ENCODE peak calls at places on chromosomes 13 and 19, in five cellular contexts. One of them, this sample, is unnamed.

GRCh38 chr13:37453246-37453645 is 145.3 kb downstream of the POSTN start:
- DNase-seq in breast epithelium: no peak
- DNase-seq in endothelial cell of umbilical vein: no peak
- DNase-seq in upper lobe of left lung: no peak
- DNase-seq in stomach: no peak
- DNase-seq in this sample: no peak

GRCh38 chr13:97695684-97696083 is 257.8 kb upstream of the IPO5 start:
- DNase-seq in breast epithelium: no peak
- DNase-seq in endothelial cell of umbilical vein: no peak
- DNase-seq in upper lobe of left lung: no peak
- DNase-seq in stomach: no peak
- DNase-seq in this sample: no peak

GRCh38 chr13:48891586-48891985 is 84.1 kb upstream of the FNDC3A start:
- DNase-seq in breast epithelium: no peak
- DNase-seq in endothelial cell of umbilical vein: peak
- DNase-seq in upper lobe of left lung: no peak
- DNase-seq in stomach: no peak
- DNase-seq in this sample: no peak

GRCh38 chr13:106104281-106104901 is 431.1 kb downstream of the EFNB2 start:
- DNase-seq in breast epithelium: no peak
- DNase-seq in endothelial cell of umbilical vein: peak
- DNase-seq in upper lobe of left lung: no peak
- DNase-seq in stomach: no peak
- DNase-seq in this sample: no peak

GRCh38 chr13:97329331-97329730 is 104.6 kb upstream of the RAP2A start:
- DNase-seq in breast epithelium: peak
- DNase-seq in endothelial cell of umbilical vein: peak
- DNase-seq in upper lobe of left lung: no peak
- DNase-seq in stomach: no peak
- DNase-seq in this sample: no peak

GRCh38 chr19:17351815-17352435 is 14.6 kb downstream of the GTPBP3 start:
- DNase-seq in breast epithelium: no peak
- DNase-seq in endothelial cell of umbilical vein: no peak
- DNase-seq in upper lobe of left lung: peak
- DNase-seq in stomach: no peak
- DNase-seq in this sample: no peak

GRCh38 chr19:52664461-52664860 is 26.3 kb upstream of the ZNF83 start:
- DNase-seq in breast epithelium: no peak
- DNase-seq in endothelial cell of umbilical vein: no peak
- DNase-seq in upper lobe of left lung: no peak
- DNase-seq in stomach: no peak
- DNase-seq in this sample: no peak

GRCh38 chr19:42088471-42089190 is 12.7 kb downstream of the ZNF574 start:
- DNase-seq in breast epithelium: no peak
- DNase-seq in endothelial cell of umbilical vein: peak
- DNase-seq in upper lobe of left lung: peak
- DNase-seq in stomach: no peak
- DNase-seq in this sample: no peak

GRCh38 chr19:37251308-37252229 is 33.6 kb downstream of the ZNF383 start:
- DNase-seq in breast epithelium: peak
- DNase-seq in endothelial cell of umbilical vein: peak
- DNase-seq in upper lobe of left lung: peak
- DNase-seq in stomach: peak
- DNase-seq in this sample: peak

GRCh38 chr13:100530645-100531044 is 57.9 kb downstream of the GGACT start:
- DNase-seq in breast epithelium: peak
- DNase-seq in endothelial cell of umbilical vein: no peak
- DNase-seq in upper lobe of left lung: peak
- DNase-seq in stomach: no peak
- DNase-seq in this sample: no peak

GRCh38 chr13:112251930-112252585 is 124.1 kb upstream of the SPACA7 start:
- DNase-seq in breast epithelium: no peak
- DNase-seq in endothelial cell of umbilical vein: no peak
- DNase-seq in upper lobe of left lung: peak
- DNase-seq in stomach: no peak
- DNase-seq in this sample: no peak

GRCh38 chr13:65074248-65074647 is 2155.9 kb downstream of the PCDH9 start:
- DNase-seq in breast epithelium: no peak
- DNase-seq in endothelial cell of umbilical vein: no peak
- DNase-seq in upper lobe of left lung: no peak
- DNase-seq in stomach: no peak
- DNase-seq in this sample: no peak

GRCh38 chr19:13055213-13056051 is 47.2 kb downstream of the LYL1 start:
- DNase-seq in breast epithelium: peak
- DNase-seq in endothelial cell of umbilical vein: peak
- DNase-seq in upper lobe of left lung: peak
- DNase-seq in stomach: peak
- DNase-seq in this sample: no peak

GRCh38 chr19:10292206-10292788 is 2.5 kb downstream of the ICAM5 start:
- DNase-seq in breast epithelium: peak
- DNase-seq in endothelial cell of umbilical vein: peak
- DNase-seq in upper lobe of left lung: peak
- DNase-seq in stomach: peak
- DNase-seq in this sample: peak

GRCh38 chr13:108357228-108357627 is 87.7 kb downstream of the TNFSF13B start:
- DNase-seq in breast epithelium: no peak
- DNase-seq in endothelial cell of umbilical vein: no peak
- DNase-seq in upper lobe of left lung: no peak
- DNase-seq in stomach: no peak
- DNase-seq in this sample: no peak

GRCh38 chr19:45405435-45406164 is 731 bp upstream of the PPP1R13L start:
- DNase-seq in breast epithelium: peak
- DNase-seq in endothelial cell of umbilical vein: peak
- DNase-seq in upper lobe of left lung: peak
- DNase-seq in stomach: peak
- DNase-seq in this sample: peak

GRCh38 chr19:28425431-28425931 is 787.5 kb downstream of the UQCRFS1 start:
- DNase-seq in breast epithelium: no peak
- DNase-seq in endothelial cell of umbilical vein: no peak
- DNase-seq in upper lobe of left lung: no peak
- DNase-seq in stomach: no peak
- DNase-seq in this sample: no peak

GRCh38 chr19:14363203-14364097 is 17.8 kb upstream of the ADGRE5 start:
- DNase-seq in breast epithelium: peak
- DNase-seq in endothelial cell of umbilical vein: peak
- DNase-seq in upper lobe of left lung: peak
- DNase-seq in stomach: peak
- DNase-seq in this sample: peak

GRCh38 chr13:101576977-101577376 is 124.5 kb downstream of the ITGBL1 start:
- DNase-seq in breast epithelium: no peak
- DNase-seq in endothelial cell of umbilical vein: no peak
- DNase-seq in upper lobe of left lung: no peak
- DNase-seq in stomach: no peak
- DNase-seq in this sample: no peak

GRCh38 chr13:66410314-66410713 is 819.8 kb downstream of the PCDH9 start:
- DNase-seq in breast epithelium: no peak
- DNase-seq in endothelial cell of umbilical vein: no peak
- DNase-seq in upper lobe of left lung: no peak
- DNase-seq in stomach: no peak
- DNase-seq in this sample: no peak

GRCh38 chr13:77502104-77502720 is 33.3 kb upstream of the SCEL start:
- DNase-seq in breast epithelium: no peak
- DNase-seq in endothelial cell of umbilical vein: no peak
- DNase-seq in upper lobe of left lung: no peak
- DNase-seq in stomach: no peak
- DNase-seq in this sample: no peak

GRCh38 chr19:5996102-5996501 is 18.2 kb upstream of the RANBP3 start:
- DNase-seq in breast epithelium: no peak
- DNase-seq in endothelial cell of umbilical vein: no peak
- DNase-seq in upper lobe of left lung: no peak
- DNase-seq in stomach: no peak
- DNase-seq in this sample: no peak

GRCh38 chr19:5992756-5993155 is 14.8 kb upstream of the RANBP3 start:
- DNase-seq in breast epithelium: no peak
- DNase-seq in endothelial cell of umbilical vein: no peak
- DNase-seq in upper lobe of left lung: no peak
- DNase-seq in stomach: no peak
- DNase-seq in this sample: no peak

GRCh38 chr19:5995606-5996005 is 17.7 kb upstream of the RANBP3 start:
- DNase-seq in breast epithelium: no peak
- DNase-seq in endothelial cell of umbilical vein: no peak
- DNase-seq in upper lobe of left lung: no peak
- DNase-seq in stomach: no peak
- DNase-seq in this sample: no peak

GRCh38 chr19:5994407-5995165 is 16.6 kb upstream of the RANBP3 start:
- DNase-seq in breast epithelium: no peak
- DNase-seq in endothelial cell of umbilical vein: no peak
- DNase-seq in upper lobe of left lung: no peak
- DNase-seq in stomach: no peak
- DNase-seq in this sample: no peak

DNA sequence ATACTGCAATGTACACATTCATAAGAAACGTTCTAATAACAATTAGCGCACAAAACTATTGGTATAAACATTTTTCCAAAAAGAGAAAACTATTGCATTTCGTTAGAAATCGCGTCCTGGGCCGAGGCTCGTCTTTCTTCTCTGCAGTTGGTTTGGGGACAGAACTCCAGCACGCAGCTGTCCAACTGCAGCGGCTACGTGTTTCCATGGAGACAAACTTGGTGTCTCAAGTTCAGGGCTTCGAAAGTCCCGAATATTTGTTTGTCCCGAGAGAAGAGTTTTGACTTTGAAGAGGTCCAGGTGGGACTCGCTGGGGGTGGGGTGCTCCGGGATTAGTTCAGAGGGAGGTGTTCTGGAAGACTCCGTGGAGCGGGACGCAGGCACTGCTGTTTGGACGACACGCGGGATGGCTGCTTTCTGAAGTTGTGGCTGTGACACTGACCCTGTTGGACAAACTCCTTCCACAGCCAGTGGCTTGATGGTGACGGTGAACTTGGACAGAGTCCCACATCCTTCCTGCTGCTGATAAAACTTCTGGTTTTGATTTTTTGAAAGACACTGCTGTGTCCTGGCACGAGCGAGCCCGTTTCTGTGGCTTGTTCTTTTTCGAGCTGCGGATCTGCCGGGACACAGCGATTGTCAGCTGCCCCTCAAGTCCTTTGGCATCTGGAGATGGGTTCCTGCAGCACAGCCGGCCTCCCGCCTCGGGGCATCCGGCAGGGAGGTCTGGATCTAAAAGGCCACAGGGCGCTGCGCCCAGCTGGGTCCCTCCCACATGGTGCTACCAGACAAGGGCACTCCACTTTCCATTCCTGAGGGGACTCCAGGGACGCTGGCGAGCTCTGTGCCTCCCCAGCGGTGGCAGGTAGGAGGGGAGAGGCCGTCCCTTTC is 15.8 kb upstream of the RANBP3 start:
- DNase-seq in breast epithelium: no peak
- DNase-seq in endothelial cell of umbilical vein: peak
- DNase-seq in upper lobe of left lung: peak
- DNase-seq in stomach: peak
- DNase-seq in this sample: no peak
- TF ChIP-seq POLR2AphosphoS5 in breast epithelium: no peak
- TF ChIP-seq POLR2AphosphoS5 in endothelial cell of umbilical vein: no peak
- TF ChIP-seq POLR2AphosphoS5 in upper lobe of left lung: no peak
- TF ChIP-seq POLR2AphosphoS5 in stomach: no peak
- TF ChIP-seq POLR2AphosphoS5 in this sample: no peak

GRCh38 chr13:42275098-42275471 is 3.1 kb downstream of the AKAP11 start:
- DNase-seq in breast epithelium: no peak
- DNase-seq in endothelial cell of umbilical vein: no peak
- DNase-seq in upper lobe of left lung: no peak
- DNase-seq in stomach: no peak
- DNase-seq in this sample: no peak
- TF ChIP-seq POLR2A in breast epithelium: no peak
- TF ChIP-seq POLR2A in endothelial cell of umbilical vein: no peak
- TF ChIP-seq POLR2A in upper lobe of left lung: no peak
- TF ChIP-seq POLR2A in stomach: no peak
- TF ChIP-seq POLR2A in this sample: no peak

GRCh38 chr19:39540333-39540673 is 342 bp upstream of the EID2 start:
- DNase-seq in breast epithelium: no peak
- DNase-seq in endothelial cell of umbilical vein: no peak
- DNase-seq in upper lobe of left lung: no peak
- DNase-seq in stomach: no peak
- DNase-seq in this sample: no peak

GRCh38 chr19:39543477-39543857 is 3.5 kb upstream of the EID2 start:
- DNase-seq in breast epithelium: no peak
- DNase-seq in endothelial cell of umbilical vein: no peak
- DNase-seq in upper lobe of left lung: no peak
- DNase-seq in stomach: no peak
- DNase-seq in this sample: no peak

GRCh38 chr19:39542198-39542597 is 2.2 kb upstream of the EID2 start:
- DNase-seq in breast epithelium: no peak
- DNase-seq in endothelial cell of umbilical vein: peak
- DNase-seq in upper lobe of left lung: no peak
- DNase-seq in stomach: no peak
- DNase-seq in this sample: no peak

GRCh38 chr19:39539165-39539518 is 819 bp downstream of the EID2 start:
- DNase-seq in breast epithelium: no peak
- DNase-seq in endothelial cell of umbilical vein: peak
- DNase-seq in upper lobe of left lung: no peak
- DNase-seq in stomach: no peak
- DNase-seq in this sample: no peak

GRCh38 chr19:39539519-39540332 is at the start of gene EID2:
- DNase-seq in breast epithelium: peak
- DNase-seq in endothelial cell of umbilical vein: peak
- DNase-seq in upper lobe of left lung: peak
- DNase-seq in stomach: peak
- DNase-seq in this sample: peak
- TF ChIP-seq POLR2AphosphoS5 in breast epithelium: peak
- TF ChIP-seq POLR2AphosphoS5 in endothelial cell of umbilical vein: peak
- TF ChIP-seq POLR2AphosphoS5 in upper lobe of left lung: peak
- TF ChIP-seq POLR2AphosphoS5 in stomach: peak
- TF ChIP-seq POLR2AphosphoS5 in this sample: peak

DNA sequence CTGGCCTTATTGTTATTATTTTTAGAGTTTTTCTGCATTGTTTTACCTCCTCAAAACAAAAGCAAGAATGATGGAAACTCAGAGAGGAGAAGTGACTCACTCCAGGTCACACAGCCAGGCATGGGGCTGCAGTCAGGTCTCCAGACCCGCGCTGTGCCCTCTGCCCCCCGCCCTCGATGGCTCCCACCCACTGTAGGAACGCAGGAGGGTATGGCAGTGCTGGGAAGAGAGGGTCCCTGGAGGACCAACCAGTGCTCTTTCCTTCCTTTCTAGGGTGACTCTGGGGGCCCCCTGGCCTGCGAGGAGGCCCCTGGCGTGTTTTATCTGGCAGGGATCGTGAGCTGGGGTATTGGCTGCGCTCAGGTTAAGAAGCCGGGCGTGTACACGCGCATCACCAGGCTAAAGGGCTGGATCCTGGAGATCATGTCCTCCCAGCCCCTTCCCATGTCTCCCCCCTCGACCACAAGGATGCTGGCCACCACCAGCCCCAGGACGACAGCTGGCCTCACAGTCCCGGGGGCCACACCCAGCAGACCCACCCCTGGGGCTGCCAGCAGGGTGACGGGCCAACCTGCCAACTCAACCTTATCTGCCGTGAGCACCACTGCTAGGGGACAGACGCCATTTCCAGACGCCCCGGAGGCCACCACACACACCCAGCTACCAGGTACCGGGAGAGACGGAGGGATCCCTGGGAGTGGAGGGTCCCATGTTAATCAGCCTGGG is 5.6 kb downstream of the TIMM13 start:
- DNase-seq in breast epithelium: no peak
- DNase-seq in endothelial cell of umbilical vein: no peak
- DNase-seq in upper lobe of left lung: no peak
- DNase-seq in stomach: no peak
- DNase-seq in this sample: no peak
- TF ChIP-seq POLR2A in breast epithelium: no peak
- TF ChIP-seq POLR2A in endothelial cell of umbilical vein: no peak
- TF ChIP-seq POLR2A in upper lobe of left lung: no peak
- TF ChIP-seq POLR2A in stomach: no peak
- TF ChIP-seq POLR2A in this sample: no peak

This sample was measured in prostate gland.